ENCODE peak calls at places on chromosomes 13 and 19, in eight cellular contexts. F is T-helper 9 cell; Y is AG09319; B is hepatic stellate cell; C is hippocampal formation; T is naive thymus-derived CD8-positive, alpha-beta T cell; N is RCC 7860; M is NCI-H774. U is an unnamed sample.

GRCh38 chr13:101942038-101942437 is 459.8 kb downstream of the FGF14 start:
- DNase-seq in N (no peak), Y (no peak), B (no peak), C (peak; percentile 73), M (peak; percentile 66), T (no peak), F (no peak), U (peak; percentile 73)

GRCh38 chr13:65585346-65585745 is 1644.8 kb downstream of the PCDH9 start:
- DNase-seq in T (no peak), F (no peak), B (no peak), N (no peak), C (no peak), Y (no peak), M (no peak), U (no peak)

GRCh38 chr19:46426506-46427162 is 2.1 kb downstream of the PNMA8C start:
- DNase-seq in B (peak; percentile 63), F (no peak), Y (no peak), N (no peak), M (peak; percentile 30), T (peak; percentile 75), C (peak; percentile 74), U (peak; percentile 80)

GRCh38 chr13:107906131-107906530 is 309.2 kb downstream of the LIG4 start:
- DNase-seq in F (no peak), C (no peak), M (no peak), N (no peak), T (no peak), B (no peak), Y (no peak), U (no peak)

GRCh38 chr19:39341122-39341719 is 1.0 kb upstream of the SAMD4B start:
- DNase-seq in B (peak; percentile 51), N (no peak), T (peak; percentile 69), M (no peak), C (no peak), F (no peak), Y (no peak), U (no peak)

GRCh38 chr19:18000981-18001836 is 6.8 kb upstream of the ARRDC2 start:
- DNase-seq in B (peak; percentile 98), N (peak; percentile 78), Y (no peak), T (peak; percentile 98), F (peak; percentile 92), M (peak; percentile 76), C (no peak), U (peak; percentile 39)

GRCh38 chr13:48222358-48223015 is 10.5 kb upstream of the ITM2B start:
- DNase-seq in T (no peak), F (no peak), C (no peak), N (peak; percentile 14), B (peak; percentile 34), M (no peak), Y (no peak), U (no peak)

GRCh38 chr19:29753190-29753933 is 38.3 kb upstream of the C19orf12 start:
- DNase-seq in B (no peak), Y (no peak), M (no peak), C (no peak), N (no peak), T (no peak), F (no peak), U (no peak)

GRCh38 chr13:111955412-111955769 is 111.6 kb upstream of the SOX1 start:
- DNase-seq in T (no peak), Y (no peak), M (no peak), B (no peak), F (no peak), C (no peak), N (no peak), U (no peak)

GRCh38 chr13:34931572-34931971 is 10.5 kb upstream of the NBEA start:
- DNase-seq in C (no peak), N (no peak), T (no peak), M (no peak), B (no peak), F (no peak), Y (no peak), U (no peak)

GRCh38 chr19:50223439-50223716 is 20.0 kb downstream of the MYH14 start:
- DNase-seq in Y (no peak), C (no peak), M (no peak), F (no peak), T (no peak), N (no peak), B (no peak), U (no peak)

GRCh38 chr19:2038284-2039081 is 12.6 kb downstream of the MKNK2 start:
- DNase-seq in M (no peak), C (no peak), N (no peak), B (no peak), T (no peak), Y (no peak), F (no peak), U (no peak)

GRCh38 chr19:17306285-17306714 is 628 bp downstream of the MRPL34 start:
- DNase-seq in N (no peak), Y (no peak), M (no peak), C (no peak), F (no peak), B (no peak), T (no peak), U (peak; percentile 51)

GRCh38 chr13:21871302-21871862 is 200.5 kb downstream of the FGF9 start:
- DNase-seq in B (no peak), M (no peak), N (no peak), F (no peak), T (no peak), C (no peak), Y (no peak), U (no peak)

GRCh38 chr13:19266979-19267378 is 85.4 kb upstream of the TUBA3C start:
- DNase-seq in M (no peak), Y (no peak), F (no peak), N (no peak), B (no peak), T (no peak), C (no peak), U (no peak)

GRCh38 chr13:112992931-112993700 is 24.1 kb downstream of the MCF2L start:
- DNase-seq in C (no peak), T (no peak), N (no peak), F (no peak), Y (no peak), B (no peak), M (no peak), U (no peak)

GRCh38 chr13:94232956-94233355 is 246.5 kb downstream of the DCT start:
- DNase-seq in Y (no peak), M (no peak), N (no peak), B (no peak), T (no peak), C (no peak), F (no peak), U (no peak)

GRCh38 chr19:39363909-39364457 is 21.8 kb downstream of the SAMD4B start:
- DNase-seq in M (no peak), T (no peak), C (peak; percentile 94), Y (no peak), B (no peak), F (no peak), N (no peak), U (peak; percentile 90)

GRCh38 chr19:10227215-10227971 is 3.7 kb downstream of the S1PR2 start:
- DNase-seq in Y (no peak), C (peak; percentile 92), M (no peak), N (no peak), F (no peak), B (peak; percentile 42), T (peak; percentile 32), U (peak; percentile 92)

GRCh38 chr19:10544753-10545251 is 1.1 kb downstream of the ATG4D start:
- DNase-seq in Y (no peak), N (no peak), B (no peak), T (no peak), M (no peak), C (no peak), F (no peak), U (no peak)

GRCh38 chr13:50974268-50974667 is 64.7 kb downstream of the RNASEH2B start:
- DNase-seq in Y (no peak), N (no peak), F (no peak), T (no peak), C (no peak), B (no peak), M (no peak), U (no peak)

GRCh38 chr13:93558637-93559036 is 332.0 kb downstream of the GPC6 start:
- DNase-seq in C (no peak), B (no peak), F (no peak), N (no peak), M (no peak), T (no peak), Y (no peak), U (no peak)

GRCh38 chr19:55209430-55210119 is at the start of gene PTPRH:
- DNase-seq in B (no peak), Y (no peak), T (no peak), N (no peak), C (no peak), M (peak; percentile 77), F (no peak), U (no peak)

GRCh38 chr13:88014527-88014926 is 343.4 kb downstream of the SLITRK5 start:
- DNase-seq in F (no peak), Y (no peak), N (no peak), T (no peak), C (no peak), M (no peak), B (no peak), U (no peak)